ENCODE peak calls at places on chromosome 22, in five cellular contexts. A is cardiac fibroblast, Y is GM13977, I is upper lobe of right lung, N is H1. G is an unnamed sample.

GRCh38 chr22:37019309-37020191 is at the start of the genes MPST and TST:
- DNase-seq in N (peak), Y (peak), I (peak), A (peak), G (peak)

GRCh38 chr22:44363980-44364749 is 51.4 kb upstream of the SHISAL1 start:
- DNase-seq in N (no peak), A (no peak), Y (no peak), I (peak), G (no peak)

GRCh38 chr22:38338772-38339379 is 21.6 kb upstream of the CSNK1E start:
- DNase-seq in N (no peak), I (peak), A (no peak), Y (no peak), G (no peak)

GRCh38 chr22:23058481-23059336 is 11.6 kb upstream of the GNAZ start:
- DNase-seq in N (no peak), A (no peak), Y (no peak), I (peak), G (no peak)

GRCh38 chr22:41968601-41969000 is 642 bp upstream of the SEPTIN3 start:
- DNase-seq in I (no peak), Y (no peak), N (no peak), A (no peak), G (no peak)

GRCh38 chr22:24205438-24206189 is 24.3 kb downstream of the SUSD2 start:
- DNase-seq in I (no peak), Y (no peak), A (no peak), N (no peak), G (no peak)

GRCh38 chr22:37187552-37187890 is 526 bp downstream of the C1QTNF6 start:
- DNase-seq in N (no peak), A (peak), Y (no peak), I (no peak), G (no peak)

GRCh38 chr22:46977656-46978343 is 215.3 kb downstream of the TBC1D22A start:
- DNase-seq in N (no peak), I (no peak), Y (no peak), A (no peak), G (no peak)

GRCh38 chr22:47053865-47054185 is 291.4 kb downstream of the TBC1D22A start:
- DNase-seq in A (peak), I (no peak), N (no peak), Y (no peak), G (no peak)

GRCh38 chr22:36726007-36726380 is 22.4 kb upstream of the CACNG2 start:
- DNase-seq in Y (no peak), A (no peak), I (peak), N (no peak), G (no peak)

GRCh38 chr22:47193606-47194316 is 431.3 kb downstream of the TBC1D22A start:
- DNase-seq in N (no peak), A (no peak), I (peak), Y (no peak), G (no peak)

GRCh38 chr22:25091449-25091848 is 108.2 kb upstream of the CRYBB3 start:
- DNase-seq in I (no peak), Y (no peak), N (no peak), A (no peak), G (no peak)

GRCh38 chr22:37193629-37194191 is 5.7 kb upstream of the C1QTNF6 start:
- DNase-seq in I (no peak), N (no peak), A (peak), Y (no peak), G (no peak)

GRCh38 chr22:34490911-34491310 is 570.6 kb upstream of the LARGE1 start:
- DNase-seq in Y (no peak), A (no peak), N (no peak), I (no peak), G (no peak)

GRCh38 chr22:38083931-38084631 is at the start of gene SLC16A8:
- DNase-seq in N (no peak), A (no peak), Y (no peak), I (no peak), G (no peak)

DNA sequence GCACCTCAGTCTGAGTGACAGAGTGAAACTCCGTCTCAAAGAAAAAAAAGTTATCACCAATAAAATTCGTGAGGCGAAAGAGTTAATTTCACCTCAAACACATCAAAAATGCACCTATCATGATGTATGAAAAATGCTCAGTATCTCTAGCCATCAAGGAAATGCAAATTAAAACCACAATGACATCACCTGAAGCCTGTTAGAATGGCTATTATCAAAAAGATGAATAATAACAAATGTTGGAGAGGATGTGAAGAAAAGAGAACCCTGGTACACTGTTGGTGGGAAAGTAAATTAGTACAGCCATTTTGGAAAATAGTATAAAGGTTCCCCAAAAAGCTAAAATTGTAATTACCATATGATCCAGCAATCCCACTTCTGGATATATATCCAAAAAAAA is 23.6 kb downstream of the CHEK2 start:
- DNase-seq in I (no peak), A (no peak), Y (no peak), N (no peak), G (no peak)
- TF ChIP-seq CTCF in I (no peak), A (no peak), Y (no peak), N (no peak), G (no peak)

GRCh38 chr22:49083607-49084006 is 744.1 kb downstream of the BRD1 start:
- DNase-seq in Y (no peak), N (no peak), I (peak), A (no peak), G (no peak)
- TF ChIP-seq CTCF in Y (no peak), N (no peak), I (no peak), A (no peak), G (no peak)

DNA sequence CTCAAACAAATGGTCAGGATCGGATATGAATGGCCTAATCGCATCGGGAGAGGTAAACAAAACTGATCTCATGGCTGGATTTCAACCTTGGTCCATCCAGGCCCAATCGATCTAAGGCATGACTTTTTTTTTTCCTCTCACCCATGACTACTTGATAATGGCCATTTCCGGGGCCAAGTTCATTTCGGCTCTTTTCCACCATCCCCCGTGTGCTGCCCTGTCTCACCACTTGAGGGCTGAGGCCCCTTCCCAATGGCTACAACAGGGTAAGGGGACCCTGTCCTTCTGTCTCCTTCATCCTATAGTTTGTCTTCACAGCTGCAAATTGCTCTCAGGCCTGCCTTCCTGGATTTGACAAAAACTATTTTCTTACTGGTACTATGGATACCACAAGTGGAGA is 26.7 kb downstream of the GRAP2 start:
- DNase-seq in I (no peak), A (no peak), N (peak), Y (no peak), G (no peak)
- TF ChIP-seq CTCF in I (peak), A (no peak), N (peak), Y (no peak), G (peak)

GRCh38 chr22:19910180-19910744 is 31.3 kb upstream of the COMT start:
- DNase-seq in N (no peak), I (no peak), Y (no peak), A (no peak), G (no peak)
- TF ChIP-seq CTCF in N (no peak), I (no peak), Y (no peak), A (no peak), G (no peak)

GRCh38 chr22:30821381-30821780 is 126.7 kb downstream of the OSBP2 start:
- DNase-seq in I (peak), A (no peak), Y (no peak), N (no peak), G (no peak)

GRCh38 chr22:30813936-30814335 is 119.3 kb downstream of the OSBP2 start:
- DNase-seq in I (peak), N (no peak), Y (no peak), A (no peak), G (no peak)

GRCh38 chr22:30821863-30822215 is 127.2 kb downstream of the OSBP2 start:
- DNase-seq in Y (no peak), N (no peak), I (no peak), A (no peak), G (no peak)

DNA sequence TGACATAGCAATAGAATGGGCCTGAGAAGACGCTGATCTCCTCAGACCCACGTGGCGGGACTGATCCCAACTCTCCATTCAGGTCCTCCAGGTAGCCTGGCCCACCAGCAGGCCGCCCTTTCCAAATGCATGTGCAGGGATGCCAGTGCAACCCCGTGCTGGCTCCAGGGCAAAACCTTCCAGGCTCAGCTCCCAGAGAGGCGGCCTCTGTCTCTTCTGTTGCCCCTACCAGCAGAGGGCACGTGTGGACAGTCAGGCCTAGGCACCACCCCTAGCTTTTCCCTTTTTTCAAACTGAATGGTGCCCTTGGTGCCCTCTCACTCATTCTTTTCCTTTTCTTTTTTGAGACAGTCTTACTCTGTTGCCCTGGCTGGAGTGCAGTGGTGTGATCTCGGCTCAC is 121.7 kb downstream of the OSBP2 start:
- DNase-seq in I (peak), A (no peak), N (no peak), Y (no peak), G (no peak)
- TF ChIP-seq CTCF in I (no peak), A (no peak), N (peak), Y (no peak), G (no peak)

DNA sequence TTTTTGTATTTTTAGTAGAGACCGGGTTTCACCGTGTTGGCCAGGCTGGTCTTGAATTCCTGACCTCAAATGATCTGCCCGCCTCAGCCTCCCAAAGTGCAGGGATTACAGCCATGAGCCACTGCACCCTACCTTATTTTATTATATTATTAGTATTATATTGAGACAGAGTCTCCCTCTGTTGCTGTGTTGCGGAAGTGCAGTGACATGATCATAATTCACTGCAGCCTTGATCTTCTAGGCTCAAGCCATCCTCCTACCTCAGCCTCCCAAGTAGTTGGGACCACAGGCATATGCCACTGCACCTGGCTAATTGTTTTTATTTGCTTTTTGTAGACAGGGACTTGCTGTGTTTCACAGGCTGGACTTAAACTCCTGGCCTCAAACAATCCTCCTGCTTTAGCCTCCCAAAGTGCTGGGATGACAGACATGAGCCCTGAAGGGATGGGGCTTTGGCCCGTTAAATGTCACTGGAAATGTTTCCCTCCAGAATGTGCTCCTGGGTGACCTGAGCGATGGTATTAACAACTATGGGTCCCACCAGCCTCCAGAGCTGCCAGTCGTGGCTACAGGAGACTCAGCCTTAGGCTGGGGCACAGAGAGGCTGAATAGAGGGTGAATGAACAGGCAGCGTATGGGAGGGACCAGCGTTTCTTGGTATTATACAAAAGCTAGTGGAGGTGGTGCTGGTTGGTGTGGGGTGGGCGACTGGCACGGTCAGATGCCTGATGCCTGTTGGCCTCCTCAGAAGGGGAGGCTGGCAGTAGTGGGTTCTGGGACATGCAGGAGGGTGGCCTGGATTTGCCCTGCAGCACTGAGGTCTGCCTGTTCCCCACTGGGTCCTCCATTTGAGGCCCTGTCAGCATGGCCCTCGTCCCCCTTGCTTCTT is 7.3 kb downstream of the TANGO2 start:
- DNase-seq in Y (no peak), I (no peak), N (no peak), A (peak), G (no peak)
- TF ChIP-seq CTCF in Y (peak), I (peak), N (no peak), A (peak), G (peak)

G was measured in progenitor cell of endocrine pancreas.